ENCODE peak calls at places on chromosomes 2 and 18, in ten cellular contexts. X, I, C, N, L, A, Q, Y, P and D are unnamed samples.

GRCh38 chr2:23542390-23542789 is 157.4 kb downstream of the KLHL29 start:
- DNase-seq in X (no peak), I (no peak), C (no peak), N (no peak), L (no peak), A (no peak), Q (no peak), Y (no peak), P (no peak), D (no peak)

GRCh38 chr2:146734042-146734715 is 1110.7 kb upstream of the ACVR2A start:
- DNase-seq in X (peak), I (peak), C (no peak), N (no peak), L (no peak), A (peak), Q (no peak), Y (peak), P (no peak), D (no peak)

GRCh38 chr18:10487161-10487560 is 32.7 kb downstream of the APCDD1 start:
- DNase-seq in X (no peak), I (no peak), C (no peak), N (no peak), L (no peak), A (no peak), Q (no peak), Y (no peak), P (no peak), D (no peak)

GRCh38 chr2:134148843-134149472 is 104.9 kb upstream of the MGAT5 start:
- DNase-seq in X (no peak), I (no peak), C (no peak), N (no peak), L (no peak), A (no peak), Q (no peak), Y (no peak), P (no peak), D (no peak)

GRCh38 chr2:157257312-157258252 is at the start of gene GALNT5:
- DNase-seq in X (no peak), I (peak), C (peak), N (no peak), L (no peak), A (no peak), Q (no peak), Y (no peak), P (no peak), D (no peak)

GRCh38 chr2:240651185-240651584 is 25.9 kb downstream of the GPR35 start:
- DNase-seq in X (no peak), I (no peak), C (no peak), N (no peak), L (no peak), A (no peak), Q (no peak), Y (no peak), P (peak), D (no peak)

GRCh38 chr2:143856973-143857372 is 662.9 kb downstream of the ZEB2 start:
- DNase-seq in X (no peak), I (no peak), C (no peak), N (no peak), L (no peak), A (no peak), Q (no peak), Y (no peak), P (no peak), D (no peak)

GRCh38 chr2:11582526-11583202 is 48.8 kb downstream of the GREB1 start:
- DNase-seq in X (peak), I (peak), C (peak), N (peak), L (peak), A (no peak), Q (peak), Y (peak), P (peak), D (no peak)

GRCh38 chr2:17800219-17800618 is 16.0 kb upstream of the MSGN1 start:
- DNase-seq in X (peak), I (no peak), C (no peak), N (no peak), L (no peak), A (no peak), Q (no peak), Y (peak), P (no peak), D (no peak)

GRCh38 chr18:48811401-48811800 is 139.4 kb downstream of the SMAD7 start:
- DNase-seq in X (no peak), I (no peak), C (no peak), N (no peak), L (no peak), A (no peak), Q (no peak), Y (no peak), P (no peak), D (no peak)